ENCODE peak calls at places on chromosomes 4 and X, in seven cellular contexts. B is A549, W is NB4, G is lower leg skin, P is ovary, I is stomach, X is uterus. N is an unnamed sample.

GRCh38 chr4:8176547-8177399 is 18.2 kb upstream of the ABLIM2 start:
- DNase-seq in P (no peak), G (no peak), B (peak), I (peak), X (no peak), W (peak), N (peak)

GRCh38 chr4:6368096-6368495 is 98.4 kb downstream of the WFS1 start:
- DNase-seq in B (no peak), P (no peak), X (no peak), I (no peak), G (no peak), W (no peak), N (no peak)

GRCh38 chr4:80240976-80241375 is 25.5 kb upstream of the FGF5 start:
- DNase-seq in G (no peak), W (no peak), X (no peak), B (no peak), I (no peak), P (no peak), N (no peak)

GRCh38 chr4:8355306-8355705 is 85.2 kb downstream of the ACOX3 start:
- DNase-seq in I (no peak), W (no peak), B (no peak), G (no peak), X (no peak), P (no peak), N (no peak)

GRCh38 chr4:121308828-121309227 is 72.0 kb downstream of the QRFPR start:
- DNase-seq in W (no peak), I (no peak), B (no peak), G (no peak), X (no peak), P (no peak), N (no peak)

GRCh38 chr4:139492429-139492828 is 38.5 kb downstream of the RAB33B start:
- DNase-seq in X (no peak), G (no peak), B (no peak), P (no peak), W (no peak), I (no peak), N (no peak)

GRCh38 chr4:140238353-140239041 is 84.5 kb upstream of the MAML3 start:
- DNase-seq in P (peak), G (peak), B (no peak), W (peak), I (peak), X (peak), N (peak)

GRCh38 chr4:183658362-183659028 is 490 bp downstream of the RWDD4 start:
- DNase-seq in P (peak), W (peak), B (peak), I (no peak), X (no peak), G (no peak), N (peak)

GRCh38 chr4:24471623-24472510 is 112.5 kb downstream of the DHX15 start:
- DNase-seq in G (no peak), W (no peak), X (peak), I (no peak), B (peak), P (peak), N (peak)

GRCh38 chrX:149512225-149512885 is 7.2 kb upstream of the IDS start:
- DNase-seq in X (peak), G (peak), I (peak), W (peak), P (no peak), B (peak), N (peak)

GRCh38 chr4:111991797-111992196 is 153.5 kb upstream of the FAM241A start:
- DNase-seq in G (peak), I (no peak), P (no peak), X (peak), B (peak), W (peak), N (peak)

GRCh38 chr4:2283199-2283711 is 21.3 kb upstream of the MXD4 start:
- DNase-seq in G (no peak), X (no peak), B (no peak), P (no peak), I (no peak), W (no peak), N (no peak)

GRCh38 chr4:2284934-2285664 is 23.2 kb upstream of the MXD4 start:
- DNase-seq in W (peak), B (no peak), X (peak), P (no peak), I (no peak), G (no peak), N (no peak)

GRCh38 chr4:2284161-2284933 is 22.4 kb upstream of the MXD4 start:
- DNase-seq in G (no peak), W (no peak), I (no peak), X (peak), P (no peak), B (no peak), N (peak)

GRCh38 chr4:2280531-2281300 is 18.8 kb upstream of the MXD4 start:
- DNase-seq in W (no peak), P (no peak), X (no peak), G (no peak), I (peak), B (no peak), N (no peak)

GRCh38 chr4:2281575-2282343 is 19.9 kb upstream of the MXD4 start:
- DNase-seq in X (no peak), I (peak), G (no peak), W (peak), B (no peak), P (no peak), N (peak)
- TF ChIP-seq POLR2A in X (no peak), I (no peak), G (no peak), W (no peak), B (no peak), P (no peak), N (no peak)

GRCh38 chrX:130268500-130269170 is at the start of gene ZNF280C:
- DNase-seq in W (peak), X (peak), P (peak), B (peak), I (peak), G (peak), N (peak)
- TF ChIP-seq CTCF in W (peak), X (peak), P (no peak), B (no peak), I (no peak), G (no peak), N (no peak)

GRCh38 chr4:16626945-16627344 is 271.5 kb downstream of the LDB2 start:
- DNase-seq in G (peak), B (no peak), P (no peak), W (peak), I (no peak), X (peak), N (no peak)

DNA sequence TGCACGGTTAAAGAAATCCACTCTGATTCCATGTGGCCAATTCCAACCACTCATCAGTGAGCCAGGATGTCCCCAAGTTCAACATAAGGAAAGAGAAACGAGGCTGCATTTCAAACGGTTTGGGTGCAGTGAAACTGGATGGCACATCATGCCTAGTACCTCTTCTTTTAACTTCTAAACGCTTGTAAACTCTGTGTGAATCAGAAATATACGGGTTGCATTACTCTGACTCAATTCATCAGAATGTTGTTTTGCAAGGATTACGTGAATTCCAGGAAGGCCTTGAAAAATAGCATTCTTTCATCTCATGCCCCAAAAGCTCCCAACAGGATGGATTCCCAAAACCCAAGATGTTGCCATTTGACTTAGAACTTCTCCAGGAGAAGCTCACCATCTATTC is 270.4 kb downstream of the LDB2 start:
- DNase-seq in P (no peak), B (no peak), X (no peak), W (no peak), G (no peak), I (no peak), N (no peak)
- TF ChIP-seq POLR2A in P (no peak), B (no peak), X (no peak), W (no peak), G (no peak), I (no peak), N (no peak)

DNA sequence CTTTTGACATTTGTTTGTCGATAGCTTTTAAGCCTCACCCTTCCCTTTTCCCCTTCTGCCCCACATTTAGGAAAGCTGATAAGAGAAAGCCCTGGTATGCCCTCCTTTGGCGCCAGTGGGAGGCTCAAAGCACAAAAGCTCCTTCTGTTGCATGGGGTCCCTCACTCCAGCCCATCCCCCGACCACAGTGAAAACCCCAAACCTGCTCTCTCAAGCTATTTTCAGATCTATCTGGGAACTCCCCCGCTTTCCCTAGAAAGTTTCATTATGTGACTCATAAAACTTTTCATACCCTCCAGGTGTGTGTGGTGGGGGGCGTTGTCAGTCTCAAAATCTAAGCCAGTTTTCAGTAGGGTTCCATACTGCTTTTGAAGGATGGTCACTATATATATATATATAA is 259.0 kb upstream of the PCDH7 start:
- DNase-seq in P (no peak), W (no peak), I (no peak), B (no peak), G (no peak), X (no peak), N (no peak)
- TF ChIP-seq CTCF in P (no peak), W (no peak), I (no peak), B (no peak), G (no peak), X (no peak), N (no peak)